ENCODE peak calls at places on chromosomes 5 and 9, in four cellular contexts. S is tibial artery, F is cardiac muscle cell, B is neural crest cell. P is an unnamed sample.

GRCh38 chr5:143979044-143979690 is 167.2 kb downstream of the HMHB1 start:
- DNase-seq in S (no peak), F (no peak), B (no peak), P (no peak)

GRCh38 chr9:112841261-112841660 is 49.4 kb downstream of the SLC46A2 start:
- DNase-seq in S (no peak), F (no peak), B (no peak), P (no peak)

GRCh38 chr9:2764371-2764770 is 47.1 kb downstream of the KCNV2 start:
- DNase-seq in S (no peak), F (no peak), B (no peak), P (no peak)

GRCh38 chr5:145203193-145203592 is 631.9 kb downstream of the PRELID2 start:
- DNase-seq in S (no peak), F (no peak), B (no peak), P (no peak)

GRCh38 chr5:131541766-131542165 is 93.3 kb downstream of the RAPGEF6 start:
- DNase-seq in S (no peak), F (no peak), B (no peak), P (no peak)

GRCh38 chr5:153630546-153630945 is 140.1 kb downstream of the GRIA1 start:
- DNase-seq in S (no peak), F (no peak), B (no peak), P (no peak)

GRCh38 chr5:34957857-34958690 is 28.7 kb downstream of the DNAJC21 start:
- DNase-seq in S (no peak), F (peak), B (peak), P (no peak)

GRCh38 chr5:76403713-76403962 is 553 bp downstream of the IQGAP2 start:
- DNase-seq in S (no peak), F (peak), B (peak), P (no peak)

GRCh38 chr5:957730-958485 is 50.7 kb upstream of the NKD2 start:
- DNase-seq in S (peak), F (peak), B (no peak), P (no peak)

GRCh38 chr9:13719410-13719809 is 439.9 kb upstream of the MPDZ start:
- DNase-seq in S (no peak), F (no peak), B (no peak), P (no peak)

GRCh38 chr5:111670826-111671492 is 86.0 kb downstream of the NREP start:
- DNase-seq in S (no peak), F (no peak), B (no peak), P (no peak)

GRCh38 chr9:38068866-38069628 is at the start of gene SHB:
- DNase-seq in S (peak), F (peak), B (peak), P (peak)

GRCh38 chr5:55218966-55219365 is 8.1 kb downstream of the MCIDAS start:
- DNase-seq in S (no peak), F (no peak), B (no peak), P (no peak)

GRCh38 chr5:142059304-142059940 is 46.6 kb upstream of the GNPDA1 start:
- DNase-seq in S (no peak), F (peak), B (no peak), P (no peak)
- TF ChIP-seq CTCF in S (peak), F (peak), B (peak), P (no peak)

GRCh38 chr5:171906171-171906570 is 100.3 kb downstream of the FBXW11 start:
- DNase-seq in S (no peak), F (no peak), B (no peak), P (no peak)

GRCh38 chr5:171899792-171900191 is 106.6 kb downstream of the FBXW11 start:
- DNase-seq in S (no peak), F (no peak), B (no peak), P (no peak)

GRCh38 chr5:171898379-171898778 is 108.1 kb downstream of the FBXW11 start:
- DNase-seq in S (no peak), F (no peak), B (no peak), P (no peak)

GRCh38 chr5:171898879-171899278 is 107.6 kb downstream of the FBXW11 start:
- DNase-seq in S (no peak), F (no peak), B (no peak), P (no peak)

GRCh38 chr5:171901764-171902163 is 104.7 kb downstream of the FBXW11 start:
- DNase-seq in S (no peak), F (no peak), B (no peak), P (no peak)
- TF ChIP-seq CTCF in S (no peak), F (no peak), B (no peak), P (no peak)

GRCh38 chr9:122832194-122832593 is 3.8 kb upstream of the PDCL start:
- DNase-seq in S (no peak), F (no peak), B (no peak), P (no peak)

GRCh38 chr9:122837266-122837850 is 9.0 kb upstream of the PDCL start:
- DNase-seq in S (no peak), F (no peak), B (no peak), P (no peak)

DNA sequence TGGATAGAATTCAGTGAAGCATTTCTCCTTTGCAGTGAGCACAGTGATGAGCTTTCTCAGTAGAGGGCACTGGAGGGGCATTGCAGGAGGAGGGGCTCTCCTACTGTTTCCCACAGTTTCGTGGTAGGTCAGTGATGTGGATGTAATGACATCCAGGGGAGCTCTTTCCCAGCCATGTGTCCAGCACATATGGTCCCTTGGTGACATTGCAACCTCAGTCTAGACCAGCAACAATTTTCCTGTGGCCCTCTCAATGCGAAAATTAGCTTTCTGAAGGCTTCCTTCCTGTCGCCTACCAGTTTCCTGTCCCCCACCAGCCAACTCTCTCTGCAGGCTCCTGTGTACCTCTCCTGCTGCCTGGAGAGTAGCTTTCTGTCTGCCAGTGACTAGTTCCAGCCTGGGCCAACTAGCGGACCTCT is 6.9 kb upstream of the PDCL start:
- DNase-seq in S (no peak), F (no peak), B (no peak), P (no peak)
- TF ChIP-seq CTCF in S (no peak), F (peak), B (no peak), P (no peak)

DNA sequence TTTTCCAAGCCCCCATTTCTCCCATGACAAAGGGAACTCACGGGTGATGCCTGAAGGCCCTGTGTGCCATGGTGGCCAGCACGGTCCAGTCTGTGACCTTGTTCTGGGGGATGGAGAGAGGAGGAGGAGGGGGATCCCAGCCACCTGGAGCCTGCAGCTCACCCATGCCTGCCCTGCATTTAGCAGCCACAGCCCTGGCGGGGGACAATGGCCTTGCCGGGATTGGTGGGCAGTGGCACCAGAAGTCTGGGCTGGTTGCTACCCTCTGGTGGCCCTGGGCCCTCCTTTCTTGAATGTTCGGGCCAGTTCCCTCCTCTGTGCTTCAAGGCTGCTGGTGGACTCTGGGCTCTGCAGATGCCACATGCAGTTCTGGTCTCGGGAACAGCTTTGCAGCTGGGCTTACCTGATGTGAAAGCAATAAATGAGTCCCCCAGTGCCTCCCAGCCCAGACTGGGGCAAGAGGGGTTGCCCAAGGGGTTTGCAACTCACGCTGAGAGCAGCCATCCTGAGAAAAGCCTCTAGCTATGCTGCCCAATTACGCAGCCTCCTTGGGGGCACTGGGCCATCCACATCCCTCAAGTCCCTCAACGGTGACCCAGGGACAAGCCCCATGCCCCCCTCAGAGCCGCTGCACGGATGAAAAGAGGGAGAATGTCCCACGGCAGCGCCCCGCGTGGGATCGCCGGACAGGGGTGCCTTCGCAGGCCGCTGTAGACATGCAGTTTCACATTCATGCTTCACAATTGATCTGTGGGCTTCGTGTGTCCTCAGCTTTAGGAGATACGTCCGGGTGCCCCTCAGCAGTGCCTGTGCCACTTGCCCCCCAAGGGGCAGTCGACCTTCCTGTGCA is 49.2 kb upstream of the FCN1 start:
- DNase-seq in S (peak), F (no peak), B (no peak), P (peak)
- TF ChIP-seq CTCF in S (no peak), F (no peak), B (no peak), P (no peak)